ENCODE peak calls at places on chromosomes 1 and 21, in eight cellular contexts. U, Z, N, C, O, B, W and M are unnamed samples. For H3K36me3, the result is how much of the 10 kb centered on the place peaks cover.

GRCh38 chr1:236568285-236568894 is 35.9 kb downstream of the HEATR1 start:
- DNase-seq in Z (no peak), C (no peak), O (peak), B (no peak), U (no peak), W (no peak), N (no peak), M (no peak)

GRCh38 chr1:164320780-164321683 is 238.0 kb upstream of the PBX1 start:
- DNase-seq in U (peak), Z (peak), B (no peak), O (no peak), N (peak), W (no peak), C (no peak), M (no peak)

GRCh38 chr1:59355361-59355760 is 58.5 kb downstream of the FGGY start:
- DNase-seq in U (no peak), B (no peak), Z (no peak), C (no peak), O (no peak), N (no peak), W (no peak), M (no peak)

GRCh38 chr1:179178965-179179364 is 50.5 kb downstream of the ABL2 start:
- DNase-seq in U (no peak), N (no peak), W (no peak), B (no peak), Z (no peak), C (no peak), O (no peak), M (no peak)

GRCh38 chr1:204227351-204227750 is 13.6 kb upstream of the GOLT1A start:
- DNase-seq in N (no peak), W (no peak), O (no peak), B (no peak), C (no peak), Z (no peak), U (no peak), M (no peak)

GRCh38 chr1:10939654-10940450 is 72.6 kb upstream of the TARDBP start:
- DNase-seq in B (no peak), Z (no peak), N (peak), C (no peak), O (no peak), U (no peak), W (no peak), M (no peak)

GRCh38 chr1:157269656-157270375 is 131.6 kb upstream of the ETV3 start:
- DNase-seq in O (no peak), U (no peak), Z (no peak), C (no peak), N (no peak), B (no peak), W (no peak), M (no peak)

GRCh38 chr1:185917646-185918045 is 183.5 kb downstream of the HMCN1 start:
- DNase-seq in O (no peak), Z (no peak), B (peak), U (no peak), W (no peak), C (no peak), N (no peak), M (no peak)

GRCh38 chr1:151533870-151534269 is 6.2 kb upstream of the TUFT1 start:
- DNase-seq in W (no peak), N (no peak), O (no peak), Z (no peak), U (no peak), C (no peak), B (no peak), M (no peak)

GRCh38 chr1:173266845-173267244 is 59.7 kb upstream of the TNFSF4 start:
- DNase-seq in W (no peak), O (no peak), C (no peak), U (no peak), B (no peak), N (no peak), Z (no peak), M (no peak)

GRCh38 chr21:40155563-40155962 is 288.3 kb downstream of the PCP4 start:
- DNase-seq in O (no peak), N (no peak), C (no peak), Z (no peak), B (no peak), W (no peak), U (no peak), M (no peak)

GRCh38 chr1:16165548-16165947 is 9.7 kb upstream of the EPHA2 start:
- DNase-seq in Z (no peak), N (no peak), O (no peak), U (no peak), B (no peak), W (no peak), C (no peak), M (no peak)

GRCh38 chr1:235079443-235079967 is 49.1 kb downstream of the TOMM20 start:
- DNase-seq in N (peak), W (no peak), O (peak), Z (peak), C (no peak), U (peak), B (peak), M (peak)

GRCh38 chr1:71001627-71002026 is 46.0 kb downstream of the PTGER3 start:
- DNase-seq in O (no peak), C (no peak), U (no peak), W (no peak), B (no peak), N (no peak), Z (no peak), M (no peak)

GRCh38 chr21:45379901-45380330 is 25.0 kb upstream of the COL18A1 start:
- DNase-seq in W (no peak), U (no peak), O (no peak), B (no peak), Z (no peak), N (peak), C (no peak), M (no peak)

GRCh38 chr1:63799810-63800209 is 26.0 kb downstream of the ROR1 start:
- DNase-seq in W (no peak), O (no peak), Z (no peak), C (no peak), N (peak), U (no peak), B (no peak), M (no peak)

GRCh38 chr1:109229531-109230127 is 15.9 kb downstream of the SARS1 start:
- DNase-seq in U (no peak), Z (no peak), B (no peak), N (no peak), W (no peak), O (no peak), C (no peak), M (no peak)

GRCh38 chr1:198174297-198174696 is 17.5 kb downstream of the NEK7 start:
- DNase-seq in O (no peak), W (no peak), Z (no peak), B (no peak), N (no peak), U (no peak), C (no peak), M (no peak)

GRCh38 chr1:199529324-199529723 is 498.2 kb upstream of the NR5A2 start:
- DNase-seq in Z (no peak), O (no peak), B (no peak), N (no peak), C (no peak), W (no peak), U (no peak), M (no peak)

GRCh38 chr1:96080925-96081324 is 640.7 kb upstream of the PTBP2 start:
- DNase-seq in W (no peak), N (no peak), U (no peak), Z (no peak), O (peak), B (no peak), C (no peak), M (no peak)

GRCh38 chr1:149927056-149927534 is 508 bp downstream of the SF3B4 start:
- DNase-seq in U (no peak), Z (no peak), B (no peak), W (no peak), N (no peak), O (no peak), C (no peak), M (no peak)

DNA sequence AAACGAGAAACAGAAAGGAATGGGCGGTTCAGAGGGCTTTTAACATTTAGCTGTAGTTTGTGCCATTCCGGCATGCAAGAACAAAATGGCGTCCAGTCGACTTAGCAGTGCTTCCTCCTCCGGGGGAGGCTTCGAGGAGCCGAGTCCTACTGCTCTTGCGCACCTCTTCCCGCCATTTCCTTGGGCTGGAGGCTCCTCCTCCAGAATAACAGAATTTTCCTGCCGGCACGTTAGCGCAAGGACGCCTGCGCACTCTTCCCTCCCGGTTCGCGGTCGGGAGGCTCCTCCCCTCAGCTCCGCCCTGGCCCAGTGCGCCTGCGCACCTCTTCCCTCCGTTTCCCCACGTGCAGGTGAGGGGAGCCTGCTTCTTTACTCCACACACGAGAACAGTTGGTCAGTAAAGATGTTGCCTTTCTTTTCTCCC is 1.0 kb downstream of the DMRTB1 start:
- DNase-seq in N (no peak), C (no peak), O (no peak), U (no peak), B (no peak), Z (no peak), W (no peak), M (no peak)
- H3K36me3 ChIP-seq in N (under half), C (under half), O (under half), U (under half), B (under half), Z (under half), W (under half), M (under half)

GRCh38 chr1:76867342-76868130 is at the start of gene ST6GALNAC5:
- DNase-seq in U (peak), C (no peak), O (no peak), N (peak), W (no peak), Z (no peak), B (no peak), M (no peak)
- TF ChIP-seq CTCF in U (no peak), C (no peak), O (no peak), N (no peak), W (no peak), Z (no peak), B (no peak), M (no peak)

DNA sequence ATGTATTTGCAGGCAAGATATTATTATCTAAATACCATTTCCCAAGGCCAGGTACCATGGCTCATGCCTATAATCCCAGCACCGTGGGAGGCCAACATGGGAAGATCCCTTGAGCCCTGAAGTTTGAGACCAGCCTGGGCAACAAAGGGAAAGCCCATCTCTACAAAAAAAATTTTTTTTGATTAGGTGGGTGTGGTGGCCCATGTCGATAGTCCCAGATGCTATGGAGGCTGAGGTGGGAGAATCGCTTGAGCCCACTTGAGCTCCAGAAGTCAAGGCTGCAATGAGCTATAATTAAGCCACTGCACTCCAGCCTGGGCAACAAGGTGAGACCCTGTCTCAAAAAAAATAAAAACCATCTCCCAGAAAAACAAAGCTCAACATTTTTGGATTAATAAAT is 2.2 kb downstream of the STMN1 start:
- DNase-seq in B (no peak), N (no peak), U (no peak), Z (no peak), W (no peak), C (no peak), O (no peak), M (no peak)
- H3K36me3 ChIP-seq in B (under half), N (under half), U (under half), Z (under half), W (under half), C (under half), O (under half), M (under half)

DNA sequence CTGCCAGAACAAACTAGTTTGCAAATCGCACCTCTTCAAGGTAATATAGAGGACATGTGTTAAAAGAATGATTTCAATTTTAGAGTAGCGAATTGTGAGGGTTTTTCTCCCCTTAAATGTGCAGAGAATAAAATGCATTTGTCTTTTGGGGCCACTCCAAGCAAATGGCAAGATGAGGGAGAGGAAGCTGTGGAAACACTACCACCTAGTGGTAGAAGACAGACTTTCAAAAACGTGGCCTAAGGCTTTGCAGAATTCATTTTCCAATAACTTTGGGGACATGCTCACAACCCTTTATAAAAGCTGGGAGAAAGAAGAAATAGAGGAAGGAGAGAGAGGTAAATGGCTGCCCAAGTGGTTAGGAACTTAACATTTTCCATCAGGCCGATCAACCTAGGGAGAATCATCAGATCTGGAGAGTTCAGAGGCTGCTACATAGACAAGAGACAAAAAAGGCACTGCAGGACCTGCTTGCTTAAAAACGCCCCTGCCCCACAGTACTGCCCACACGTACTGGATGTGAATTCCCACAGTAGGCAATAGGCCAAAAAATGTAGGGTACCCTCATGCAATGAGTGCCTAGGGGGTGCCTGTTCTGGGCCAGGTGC is 15.7 kb upstream of the RCAN1 start:
- DNase-seq in C (no peak), Z (no peak), W (no peak), O (peak), N (no peak), B (no peak), U (no peak), M (no peak)
- TF ChIP-seq CTCF in C (peak), Z (no peak), W (peak), O (peak), N (peak), B (peak), U (peak), M (peak)

DNA sequence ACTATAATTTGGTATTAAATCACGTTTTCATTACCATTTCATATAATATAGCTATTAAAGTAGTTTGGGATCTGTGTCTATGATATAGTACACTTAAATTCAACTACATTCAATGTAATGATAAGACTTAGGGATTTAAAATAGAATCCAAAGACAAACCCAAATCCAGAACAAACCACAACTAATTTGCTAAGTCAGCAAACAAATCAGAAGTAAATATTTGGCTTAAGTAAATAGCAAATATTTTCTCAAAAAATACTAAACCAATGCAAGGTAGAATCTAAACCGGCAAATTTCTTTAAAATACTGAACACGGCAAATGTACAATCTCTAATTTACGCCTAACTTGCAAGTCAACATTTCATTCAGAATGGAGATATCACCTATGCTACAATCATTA is 16.8 kb downstream of the YY1AP1 start:
- DNase-seq in C (no peak), W (no peak), U (no peak), N (no peak), Z (no peak), O (no peak), B (no peak), M (no peak)
- H3K36me3 ChIP-seq in C (half or more), W (half or more), U (under half), N (under half), Z (half or more), O (half or more), B (under half), M (under half)

GRCh38 chr1:37325509-37326437 is 148.6 kb upstream of the ZC3H12A start:
- DNase-seq in N (no peak), B (no peak), Z (no peak), U (no peak), W (no peak), C (no peak), O (peak), M (no peak)

GRCh38 chr1:37319284-37319683 is 155.1 kb upstream of the ZC3H12A start:
- DNase-seq in U (no peak), B (no peak), N (no peak), C (no peak), Z (no peak), O (no peak), W (no peak), M (no peak)

GRCh38 chr1:37325010-37325409 is 149.4 kb upstream of the ZC3H12A start:
- DNase-seq in C (no peak), U (no peak), O (no peak), W (no peak), N (no peak), B (no peak), Z (no peak), M (no peak)

GRCh38 chr1:37318490-37318889 is 155.9 kb upstream of the ZC3H12A start:
- DNase-seq in O (no peak), W (no peak), N (no peak), U (no peak), Z (no peak), B (no peak), C (no peak), M (no peak)

GRCh38 chr1:37323486-37324377 is 150.6 kb upstream of the ZC3H12A start:
- DNase-seq in N (no peak), B (no peak), W (no peak), C (no peak), U (no peak), O (no peak), Z (no peak), M (no peak)
- TF ChIP-seq CTCF in N (no peak), B (no peak), W (peak), C (peak), U (peak), O (peak), Z (no peak), M (peak)